ENCODE peak calls at places on chromosome 5, in ten cellular contexts. S, H, Q, L, A, B, P, O, T and D are unnamed samples.

GRCh38 chr5:82623094-82623514 is 344.9 kb upstream of the RPS23 start:
- DNase-seq in S (no peak), H (no peak), Q (no peak), L (no peak), A (no peak), B (no peak), P (no peak), O (no peak), T (no peak), D (no peak)

GRCh38 chr5:164235176-164235914 is 729.9 kb downstream of the MAT2B start:
- DNase-seq in S (peak), H (peak), Q (no peak), L (no peak), A (no peak), B (no peak), P (peak), O (no peak), T (no peak), D (peak)

GRCh38 chr5:53569486-53569885 is 9.0 kb downstream of the NDUFS4 start:
- DNase-seq in S (peak), H (no peak), Q (no peak), L (no peak), A (no peak), B (no peak), P (no peak), O (no peak), T (no peak), D (no peak)

GRCh38 chr5:1285883-1286291 is 9.0 kb downstream of the TERT start:
- DNase-seq in S (no peak), H (no peak), Q (no peak), L (no peak), A (peak), B (no peak), P (no peak), O (no peak), T (no peak), D (no peak)

GRCh38 chr5:154467655-154468354 is 10.2 kb downstream of the HAND1 start:
- DNase-seq in S (peak), H (peak), Q (peak), L (peak), A (peak), B (peak), P (peak), O (peak), T (peak), D (peak)

GRCh38 chr5:9046756-9047481 is 499.0 kb downstream of the SEMA5A start:
- DNase-seq in S (peak), H (peak), Q (no peak), L (no peak), A (no peak), B (no peak), P (peak), O (no peak), T (no peak), D (peak)

GRCh38 chr5:96714951-96715451 is 52.8 kb downstream of the CAST start:
- DNase-seq in S (peak), H (peak), Q (no peak), L (peak), A (no peak), B (peak), P (peak), O (peak), T (no peak), D (no peak)

GRCh38 chr5:107578051-107578635 is 92.6 kb downstream of the EFNA5 start:
- DNase-seq in S (no peak), H (peak), Q (no peak), L (no peak), A (no peak), B (no peak), P (no peak), O (no peak), T (no peak), D (no peak)

GRCh38 chr5:109823597-109823996 is 133.9 kb downstream of the MAN2A1 start:
- DNase-seq in S (peak), H (peak), Q (no peak), L (no peak), A (no peak), B (no peak), P (peak), O (no peak), T (no peak), D (no peak)

GRCh38 chr5:132473019-132473531 is 17.5 kb downstream of the IRF1 start:
- DNase-seq in S (no peak), H (no peak), Q (peak), L (no peak), A (no peak), B (peak), P (no peak), O (peak), T (no peak), D (no peak)

GRCh38 chr5:10288600-10289213 is 19.0 kb downstream of the CMBL start:
- DNase-seq in S (no peak), H (no peak), Q (peak), L (peak), A (peak), B (no peak), P (no peak), O (peak), T (peak), D (no peak)

GRCh38 chr5:154179846-154180710 is 10.5 kb upstream of the GALNT10 start:
- DNase-seq in S (peak), H (peak), Q (no peak), L (peak), A (peak), B (peak), P (peak), O (peak), T (peak), D (peak)

GRCh38 chr5:113340537-113340936 is 94.3 kb downstream of the TSSK1B start:
- DNase-seq in S (no peak), H (no peak), Q (no peak), L (no peak), A (no peak), B (no peak), P (peak), O (no peak), T (no peak), D (no peak)

GRCh38 chr5:76319673-76320072 is 83.4 kb upstream of the IQGAP2 start:
- DNase-seq in S (no peak), H (no peak), Q (no peak), L (no peak), A (no peak), B (no peak), P (no peak), O (no peak), T (no peak), D (no peak)

GRCh38 chr5:140111043-140111858 is 2.7 kb upstream of the PURA start:
- DNase-seq in S (no peak), H (no peak), Q (no peak), L (no peak), A (no peak), B (no peak), P (no peak), O (no peak), T (no peak), D (no peak)

GRCh38 chr5:115317750-115318149 is 21.3 kb upstream of the CCDC112 start:
- DNase-seq in S (no peak), H (no peak), Q (no peak), L (no peak), A (no peak), B (no peak), P (no peak), O (no peak), T (no peak), D (no peak)

GRCh38 chr5:132227485-132228240 is at the start of gene P4HA2:
- DNase-seq in S (peak), H (peak), Q (peak), L (peak), A (peak), B (peak), P (peak), O (no peak), T (peak), D (no peak)

GRCh38 chr5:124661317-124662141 is 84.9 kb downstream of the ZNF608 start:
- DNase-seq in S (peak), H (peak), Q (no peak), L (peak), A (no peak), B (no peak), P (peak), O (no peak), T (peak), D (peak)

GRCh38 chr5:14066326-14066725 is 76.8 kb upstream of the TRIO start:
- DNase-seq in S (no peak), H (no peak), Q (no peak), L (no peak), A (no peak), B (no peak), P (no peak), O (no peak), T (no peak), D (no peak)

GRCh38 chr5:15073453-15073852 is 201.9 kb upstream of the ANKH start:
- DNase-seq in S (no peak), H (no peak), Q (no peak), L (no peak), A (no peak), B (no peak), P (no peak), O (no peak), T (no peak), D (no peak)

GRCh38 chr5:18745988-18746615 is 1111.8 kb downstream of the TAF11L14 start:
- DNase-seq in S (peak), H (no peak), Q (peak), L (no peak), A (no peak), B (no peak), P (peak), O (peak), T (no peak), D (no peak)

GRCh38 chr5:34756781-34757624 is 82.0 kb upstream of the TTC23L start:
- DNase-seq in S (no peak), H (no peak), Q (no peak), L (no peak), A (no peak), B (no peak), P (no peak), O (no peak), T (no peak), D (no peak)